ENCODE peak calls at places on chromosomes 7 and 10, in five cellular contexts. One of them, this sample, is unnamed.

GRCh38 chr10:132678436-132679216 is 107.3 kb downstream of the NKX6-2 start:
- DNase-seq in spleen: peak; percentile 37
- DNase-seq in osteoblast: peak; percentile 69
- DNase-seq in brain microvascular endothelial cell: no peak
- DNase-seq in fibroblast of the aortic adventitia: no peak
- DNase-seq in this sample: no peak

GRCh38 chr7:34357068-34357467 is 300.9 kb upstream of the NPSR1 start:
- DNase-seq in spleen: no peak
- DNase-seq in osteoblast: no peak
- DNase-seq in brain microvascular endothelial cell: no peak
- DNase-seq in fibroblast of the aortic adventitia: no peak
- DNase-seq in this sample: peak; percentile 15

GRCh38 chr7:78510580-78511188 is 712.1 kb downstream of the PHTF2 start:
- DNase-seq in spleen: no peak
- DNase-seq in osteoblast: peak; percentile 38
- DNase-seq in brain microvascular endothelial cell: peak; percentile 27
- DNase-seq in fibroblast of the aortic adventitia: peak; percentile 63
- DNase-seq in this sample: peak; percentile 51

GRCh38 chr7:4151524-4151923 is 530.6 kb upstream of the FOXK1 start:
- DNase-seq in spleen: no peak
- DNase-seq in osteoblast: no peak
- DNase-seq in brain microvascular endothelial cell: no peak
- DNase-seq in fibroblast of the aortic adventitia: no peak
- DNase-seq in this sample: no peak

GRCh38 chr7:85699482-85699881 is 512.6 kb upstream of the SEMA3D start:
- DNase-seq in spleen: no peak
- DNase-seq in osteoblast: no peak
- DNase-seq in brain microvascular endothelial cell: no peak
- DNase-seq in fibroblast of the aortic adventitia: no peak
- DNase-seq in this sample: no peak

GRCh38 chr10:49370326-49371100 is 25.4 kb downstream of the DRGX start:
- DNase-seq in spleen: no peak
- DNase-seq in osteoblast: no peak
- DNase-seq in brain microvascular endothelial cell: no peak
- DNase-seq in fibroblast of the aortic adventitia: no peak
- DNase-seq in this sample: no peak

GRCh38 chr7:50206521-50207250 is 97.8 kb upstream of the IKZF1 start:
- DNase-seq in spleen: peak; percentile 80
- DNase-seq in osteoblast: no peak
- DNase-seq in brain microvascular endothelial cell: no peak
- DNase-seq in fibroblast of the aortic adventitia: no peak
- DNase-seq in this sample: no peak

GRCh38 chr10:103791291-103791690 is 64.1 kb downstream of the SH3PXD2A start:
- DNase-seq in spleen: no peak
- DNase-seq in osteoblast: no peak
- DNase-seq in brain microvascular endothelial cell: no peak
- DNase-seq in fibroblast of the aortic adventitia: no peak
- DNase-seq in this sample: no peak

GRCh38 chr7:128801667-128802066 is 9.9 kb downstream of the CCDC136 start:
- DNase-seq in spleen: no peak
- DNase-seq in osteoblast: no peak
- DNase-seq in brain microvascular endothelial cell: no peak
- DNase-seq in fibroblast of the aortic adventitia: no peak
- DNase-seq in this sample: no peak

GRCh38 chr7:128076831-128077271 is 45.6 kb upstream of the LRRC4 start:
- DNase-seq in spleen: no peak
- DNase-seq in osteoblast: no peak
- DNase-seq in brain microvascular endothelial cell: no peak
- DNase-seq in fibroblast of the aortic adventitia: peak; percentile 30
- DNase-seq in this sample: no peak

GRCh38 chr7:139153832-139154231 is 44.3 kb upstream of the ZC3HAV1 start:
- DNase-seq in spleen: no peak
- DNase-seq in osteoblast: no peak
- DNase-seq in brain microvascular endothelial cell: peak; percentile 89
- DNase-seq in fibroblast of the aortic adventitia: peak; percentile 88
- DNase-seq in this sample: peak; percentile 37

GRCh38 chr7:106767498-106768323 is 97.4 kb upstream of the PIK3CG start:
- DNase-seq in spleen: no peak
- DNase-seq in osteoblast: no peak
- DNase-seq in brain microvascular endothelial cell: no peak
- DNase-seq in fibroblast of the aortic adventitia: peak; percentile 60
- DNase-seq in this sample: no peak

GRCh38 chr7:42002654-42003053 is 234.4 kb downstream of the GLI3 start:
- DNase-seq in spleen: no peak
- DNase-seq in osteoblast: no peak
- DNase-seq in brain microvascular endothelial cell: no peak
- DNase-seq in fibroblast of the aortic adventitia: no peak
- DNase-seq in this sample: no peak

GRCh38 chr7:154844499-154844898 is 158.4 kb downstream of the PAXIP1 start:
- DNase-seq in spleen: no peak
- DNase-seq in osteoblast: no peak
- DNase-seq in brain microvascular endothelial cell: no peak
- DNase-seq in fibroblast of the aortic adventitia: no peak
- DNase-seq in this sample: no peak

GRCh38 chr10:120891367-120891766 is 40.2 kb downstream of the WDR11 start:
- DNase-seq in spleen: no peak
- DNase-seq in osteoblast: no peak
- DNase-seq in brain microvascular endothelial cell: no peak
- DNase-seq in fibroblast of the aortic adventitia: peak; percentile 65
- DNase-seq in this sample: no peak

GRCh38 chr10:119672291-119672690 is 21.1 kb downstream of the BAG3 start:
- DNase-seq in spleen: no peak
- DNase-seq in osteoblast: no peak
- DNase-seq in brain microvascular endothelial cell: no peak
- DNase-seq in fibroblast of the aortic adventitia: no peak
- DNase-seq in this sample: no peak

GRCh38 chr10:88392222-88392621 is 190.9 kb downstream of the RNLS start:
- DNase-seq in spleen: no peak
- DNase-seq in osteoblast: no peak
- DNase-seq in brain microvascular endothelial cell: no peak
- DNase-seq in fibroblast of the aortic adventitia: no peak
- DNase-seq in this sample: no peak

GRCh38 chr7:27179503-27180430 is 5.3 kb downstream of the HOXA11 start:
- DNase-seq in spleen: peak; percentile 89
- DNase-seq in osteoblast: peak; percentile 96
- DNase-seq in brain microvascular endothelial cell: no peak
- DNase-seq in fibroblast of the aortic adventitia: peak; percentile 52
- DNase-seq in this sample: peak; percentile 69

GRCh38 chr7:70215491-70215890 is 617.2 kb downstream of the AUTS2 start:
- DNase-seq in spleen: no peak
- DNase-seq in osteoblast: peak; percentile 49
- DNase-seq in brain microvascular endothelial cell: no peak
- DNase-seq in fibroblast of the aortic adventitia: peak; percentile 47
- DNase-seq in this sample: no peak

GRCh38 chr10:132111121-132111731 is 45.5 kb downstream of the JAKMIP3 start:
- DNase-seq in spleen: peak; percentile 63
- DNase-seq in osteoblast: no peak
- DNase-seq in brain microvascular endothelial cell: no peak
- DNase-seq in fibroblast of the aortic adventitia: no peak
- DNase-seq in this sample: no peak

GRCh38 chr10:69868821-69869220 is 67.1 kb downstream of the COL13A1 start:
- DNase-seq in spleen: no peak
- DNase-seq in osteoblast: no peak
- DNase-seq in brain microvascular endothelial cell: no peak
- DNase-seq in fibroblast of the aortic adventitia: no peak
- DNase-seq in this sample: no peak

GRCh38 chr7:153044981-153045380 is 285.4 kb downstream of the ACTR3B start:
- DNase-seq in spleen: no peak
- DNase-seq in osteoblast: no peak
- DNase-seq in brain microvascular endothelial cell: no peak
- DNase-seq in fibroblast of the aortic adventitia: no peak
- DNase-seq in this sample: no peak

GRCh38 chr7:124722292-124722691 is 43.3 kb downstream of the GPR37 start:
- DNase-seq in spleen: no peak
- DNase-seq in osteoblast: no peak
- DNase-seq in brain microvascular endothelial cell: no peak
- DNase-seq in fibroblast of the aortic adventitia: peak; percentile 59
- DNase-seq in this sample: peak; percentile 23

GRCh38 chr10:14329609-14330246 is 996 bp downstream of the FRMD4A start:
- DNase-seq in spleen: no peak
- DNase-seq in osteoblast: no peak
- DNase-seq in brain microvascular endothelial cell: no peak
- DNase-seq in fibroblast of the aortic adventitia: no peak
- DNase-seq in this sample: no peak

GRCh38 chr10:103849880-103850571 is 5.3 kb downstream of the SH3PXD2A start:
- DNase-seq in spleen: no peak
- DNase-seq in osteoblast: peak; percentile 96
- DNase-seq in brain microvascular endothelial cell: peak; percentile 86
- DNase-seq in fibroblast of the aortic adventitia: peak; percentile 86
- DNase-seq in this sample: peak; percentile 66

GRCh38 chr10:79941146-79941545 is 7.8 kb downstream of the SFTPD start:
- DNase-seq in spleen: no peak
- DNase-seq in osteoblast: no peak
- DNase-seq in brain microvascular endothelial cell: no peak
- DNase-seq in fibroblast of the aortic adventitia: no peak
- DNase-seq in this sample: no peak

GRCh38 chr10:37314862-37315261 is 189.5 kb downstream of the ANKRD30A start:
- DNase-seq in spleen: no peak
- DNase-seq in osteoblast: no peak
- DNase-seq in brain microvascular endothelial cell: no peak
- DNase-seq in fibroblast of the aortic adventitia: no peak
- DNase-seq in this sample: no peak

GRCh38 chr10:115772606-115773005 is 500.4 kb downstream of the GFRA1 start:
- DNase-seq in spleen: no peak
- DNase-seq in osteoblast: peak; percentile 85
- DNase-seq in brain microvascular endothelial cell: peak; percentile 88
- DNase-seq in fibroblast of the aortic adventitia: peak; percentile 45
- DNase-seq in this sample: peak; percentile 56

GRCh38 chr7:83362786-83363185 is 200.1 kb upstream of the PCLO start:
- DNase-seq in spleen: no peak
- DNase-seq in osteoblast: no peak
- DNase-seq in brain microvascular endothelial cell: peak; percentile 12
- DNase-seq in fibroblast of the aortic adventitia: peak; percentile 9
- DNase-seq in this sample: no peak

GRCh38 chr7:83365746-83366145 is 203.1 kb upstream of the PCLO start:
- DNase-seq in spleen: no peak
- DNase-seq in osteoblast: no peak
- DNase-seq in brain microvascular endothelial cell: no peak
- DNase-seq in fibroblast of the aortic adventitia: peak; percentile 8
- DNase-seq in this sample: no peak

DNA sequence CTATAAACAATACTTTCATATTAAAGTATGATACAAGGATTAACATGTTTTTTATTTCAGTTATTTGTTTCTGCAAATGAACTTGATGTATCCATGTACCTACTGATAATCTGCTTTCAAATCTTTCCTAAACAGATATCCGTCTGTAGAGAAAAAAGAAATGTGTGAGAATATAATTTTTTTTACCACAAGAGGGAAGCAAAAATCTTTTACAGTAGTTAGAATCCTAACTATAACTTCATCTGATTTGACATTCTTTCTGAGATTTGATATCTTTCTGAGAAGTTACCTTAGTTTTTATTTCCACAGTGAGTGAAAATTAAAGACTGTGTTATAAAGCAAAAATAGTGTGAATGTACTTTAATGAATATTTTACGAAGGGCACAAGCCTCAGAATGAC is 203.9 kb upstream of the PCLO start:
- DNase-seq in spleen: no peak
- DNase-seq in osteoblast: no peak
- DNase-seq in brain microvascular endothelial cell: no peak
- DNase-seq in fibroblast of the aortic adventitia: no peak
- DNase-seq in this sample: peak; percentile 2
- TF ChIP-seq CTCF in spleen: no peak
- TF ChIP-seq CTCF in osteoblast: no peak
- TF ChIP-seq CTCF in brain microvascular endothelial cell: peak; percentile 3
- TF ChIP-seq CTCF in fibroblast of the aortic adventitia: no peak
- TF ChIP-seq CTCF in this sample: peak; percentile 16

GRCh38 chr7:55078465-55079372 is 59.9 kb downstream of the EGFR start:
- DNase-seq in spleen: no peak
- DNase-seq in osteoblast: no peak
- DNase-seq in brain microvascular endothelial cell: no peak
- DNase-seq in fibroblast of the aortic adventitia: no peak
- DNase-seq in this sample: no peak
- TF ChIP-seq CTCF in spleen: no peak
- TF ChIP-seq CTCF in osteoblast: no peak
- TF ChIP-seq CTCF in brain microvascular endothelial cell: no peak
- TF ChIP-seq CTCF in fibroblast of the aortic adventitia: no peak
- TF ChIP-seq CTCF in this sample: no peak

GRCh38 chr10:92408017-92408361 is 117.0 kb downstream of the MARCHF5 start:
- DNase-seq in spleen: no peak
- DNase-seq in osteoblast: no peak
- DNase-seq in brain microvascular endothelial cell: no peak
- DNase-seq in fibroblast of the aortic adventitia: no peak
- DNase-seq in this sample: no peak

GRCh38 chr10:92410501-92410900 is 119.5 kb downstream of the MARCHF5 start:
- DNase-seq in spleen: no peak
- DNase-seq in osteoblast: no peak
- DNase-seq in brain microvascular endothelial cell: no peak
- DNase-seq in fibroblast of the aortic adventitia: no peak
- DNase-seq in this sample: no peak

GRCh38 chr10:92407305-92408016 is 116.5 kb downstream of the MARCHF5 start:
- DNase-seq in spleen: no peak
- DNase-seq in osteoblast: no peak
- DNase-seq in brain microvascular endothelial cell: no peak
- DNase-seq in fibroblast of the aortic adventitia: peak; percentile 4
- DNase-seq in this sample: no peak

GRCh38 chr10:92404592-92404991 is 113.6 kb downstream of the MARCHF5 start:
- DNase-seq in spleen: no peak
- DNase-seq in osteoblast: no peak
- DNase-seq in brain microvascular endothelial cell: no peak
- DNase-seq in fibroblast of the aortic adventitia: no peak
- DNase-seq in this sample: no peak

GRCh38 chr10:92405006-92405924 is 114.3 kb downstream of the MARCHF5 start:
- DNase-seq in spleen: no peak
- DNase-seq in osteoblast: peak; percentile 43
- DNase-seq in brain microvascular endothelial cell: no peak
- DNase-seq in fibroblast of the aortic adventitia: no peak
- DNase-seq in this sample: no peak
- TF ChIP-seq CTCF in spleen: no peak
- TF ChIP-seq CTCF in osteoblast: no peak
- TF ChIP-seq CTCF in brain microvascular endothelial cell: no peak
- TF ChIP-seq CTCF in fibroblast of the aortic adventitia: no peak
- TF ChIP-seq CTCF in this sample: no peak

DNA sequence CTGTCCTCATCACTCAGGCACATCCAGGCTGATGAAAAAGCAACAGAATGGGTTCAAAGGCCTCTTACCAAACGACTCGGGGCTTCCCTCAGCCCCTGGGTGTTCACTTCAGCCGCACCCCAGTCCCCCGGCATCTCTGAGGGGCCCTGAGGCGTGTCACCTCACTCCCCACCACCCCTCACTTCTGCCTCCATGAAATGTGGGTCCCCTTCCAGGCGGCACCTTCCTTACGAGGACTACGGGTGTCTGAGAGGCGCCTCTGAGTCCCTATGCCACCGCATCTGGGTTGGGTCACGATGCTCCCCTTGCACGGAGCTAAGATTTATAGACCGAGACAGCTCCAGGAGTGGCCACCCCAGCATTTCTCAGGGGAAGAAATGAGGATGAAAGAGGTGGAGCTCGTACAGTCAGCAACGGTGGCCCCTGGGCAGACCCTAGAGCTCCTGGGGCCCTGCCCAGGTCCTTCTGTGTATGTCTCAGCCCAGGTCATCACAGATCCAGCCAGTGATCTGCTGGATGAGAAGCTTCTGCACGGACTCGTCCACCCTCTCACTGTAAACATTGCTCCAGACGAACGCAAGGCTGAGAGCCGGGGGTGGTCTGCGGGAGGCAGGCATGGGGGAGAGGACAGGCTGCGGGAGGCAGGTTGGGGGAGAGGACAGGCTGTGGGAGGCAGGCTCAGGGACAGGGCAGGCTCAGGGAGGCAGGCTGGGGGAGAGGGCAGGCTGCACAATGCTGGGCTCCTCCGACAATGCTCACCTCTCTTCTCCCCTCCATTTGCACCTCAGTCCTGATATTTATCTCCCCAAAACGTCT is 408.2 kb downstream of the DNAJB6 start:
- DNase-seq in spleen: no peak
- DNase-seq in osteoblast: no peak
- DNase-seq in brain microvascular endothelial cell: no peak
- DNase-seq in fibroblast of the aortic adventitia: no peak
- DNase-seq in this sample: no peak
- TF ChIP-seq CTCF in spleen: no peak
- TF ChIP-seq CTCF in osteoblast: no peak
- TF ChIP-seq CTCF in brain microvascular endothelial cell: no peak
- TF ChIP-seq CTCF in fibroblast of the aortic adventitia: no peak
- TF ChIP-seq CTCF in this sample: no peak

This sample was measured in MCF 10A.